ENCODE peak calls at places on chromosomes 4 and X, in six cellular contexts. S, I, G, T, N and W are unnamed samples.

GRCh38 chrX:4844376-4844775 is 1130.9 kb upstream of the PRKX start:
- DNase-seq in S (no peak), I (no peak), G (no peak), T (peak), N (no peak), W (peak)

GRCh38 chrX:135000516-135000915 is 9.7 kb downstream of the SMIM10 start:
- DNase-seq in S (no peak), I (no peak), G (no peak), T (peak), N (no peak), W (no peak)

GRCh38 chr4:169345207-169345788 is 74.5 kb upstream of the SH3RF1 start:
- DNase-seq in S (no peak), I (no peak), G (no peak), T (peak), N (peak), W (peak)

GRCh38 chrX:5965406-5965805 is 263.3 kb downstream of the NLGN4X start:
- DNase-seq in S (no peak), I (no peak), G (no peak), T (no peak), N (no peak), W (no peak)

GRCh38 chrX:46572295-46572936 is 1.1 kb upstream of the CHST7 start:
- DNase-seq in S (no peak), I (no peak), G (no peak), T (no peak), N (no peak), W (peak)

GRCh38 chr4:139522457-139522856 is 33.6 kb downstream of the SETD7 start:
- DNase-seq in S (no peak), I (no peak), G (no peak), T (no peak), N (no peak), W (no peak)

GRCh38 chrX:3461824-3462508 is 115.5 kb upstream of the MXRA5 start:
- DNase-seq in S (no peak), I (no peak), G (no peak), T (no peak), N (peak), W (no peak)

GRCh38 chr4:181030961-181031360 is 1212.2 kb upstream of the TENM3 start:
- DNase-seq in S (no peak), I (no peak), G (no peak), T (peak), N (peak), W (no peak)

GRCh38 chrX:47802589-47802988 is 34.1 kb upstream of the ZNF81 start:
- DNase-seq in S (no peak), I (no peak), G (no peak), T (peak), N (peak), W (peak)

GRCh38 chr4:153252122-153252521 is 47.9 kb downstream of the TRIM2 start:
- DNase-seq in S (no peak), I (no peak), G (no peak), T (no peak), N (no peak), W (no peak)

GRCh38 chr4:121554377-121554776 is 142.4 kb downstream of the ANXA5 start:
- DNase-seq in S (no peak), I (no peak), G (no peak), T (no peak), N (peak), W (no peak)

GRCh38 chrX:50988649-50989048 is 78.1 kb downstream of the BMP15 start:
- DNase-seq in S (no peak), I (no peak), G (no peak), T (peak), N (peak), W (peak)

GRCh38 chr4:72555377-72555831 is 13.6 kb downstream of the ADAMTS3 start:
- DNase-seq in S (no peak), I (no peak), G (no peak), T (no peak), N (no peak), W (no peak)

GRCh38 chrX:9598344-9598743 is 133.5 kb downstream of the TBL1X start:
- DNase-seq in S (no peak), I (no peak), G (no peak), T (no peak), N (no peak), W (no peak)

GRCh38 chr4:137263206-137263605 is 269.1 kb downstream of the PCDH18 start:
- DNase-seq in S (no peak), I (no peak), G (no peak), T (no peak), N (no peak), W (no peak)

GRCh38 chr4:137267024-137267423 is 265.3 kb downstream of the PCDH18 start:
- DNase-seq in S (no peak), I (no peak), G (no peak), T (peak), N (peak), W (peak)

DNA sequence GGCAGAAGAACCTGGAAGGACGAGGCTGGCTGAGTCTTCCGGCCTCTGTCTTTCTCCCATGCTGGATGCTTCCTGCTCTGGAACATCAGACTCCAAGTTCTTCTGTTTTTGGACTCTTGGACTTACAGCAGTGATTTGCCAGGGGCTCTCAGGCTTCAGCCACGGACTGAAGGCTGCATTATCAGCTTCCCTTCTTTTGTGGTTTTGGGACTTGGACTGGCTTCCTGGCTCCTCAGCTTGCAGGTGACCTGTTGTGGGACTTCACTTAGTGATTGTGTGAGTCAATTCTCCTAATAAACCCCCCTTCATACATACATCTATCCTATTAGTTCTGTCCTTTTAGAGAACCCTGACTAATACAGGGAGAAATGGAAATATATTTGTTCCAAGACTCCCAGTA is 265.8 kb downstream of the PCDH18 start:
- DNase-seq in S (no peak), I (no peak), G (no peak), T (peak), N (no peak), W (no peak)
- H3K4me3 ChIP-seq in S (no peak), I (no peak), G (no peak), T (no peak), N (no peak), W (no peak)

DNA sequence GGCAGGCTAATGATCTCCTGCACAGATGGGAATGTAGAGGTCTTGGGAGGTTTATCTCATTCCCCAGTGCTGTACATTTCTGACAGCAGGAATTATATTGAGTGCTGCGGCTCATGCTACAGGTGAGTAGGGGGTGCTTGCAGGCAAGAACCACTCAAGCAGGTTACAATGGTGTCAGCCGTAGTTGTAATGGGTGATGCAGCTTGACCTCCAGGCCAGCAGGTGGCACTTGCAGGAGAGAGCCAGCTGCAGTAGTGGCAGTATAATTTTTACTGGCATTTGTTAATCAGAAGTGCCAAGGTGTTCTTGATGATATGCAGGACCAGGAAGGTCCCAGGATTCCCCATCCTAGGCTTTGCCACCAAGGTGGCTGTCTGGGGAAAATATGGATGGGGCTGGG is 759.6 kb upstream of the NDST4 start:
- DNase-seq in S (no peak), I (no peak), G (no peak), T (no peak), N (no peak), W (no peak)
- TF ChIP-seq CTCF in S (no peak), I (no peak), G (no peak), T (peak), N (no peak), W (no peak)

GRCh38 chr4:38667005-38667771 is 3.2 kb downstream of the KLF3 start:
- DNase-seq in S (peak), I (peak), G (peak), T (peak), N (peak), W (peak)
- H3K4me3 ChIP-seq in S (peak), I (peak), G (peak), T (peak), N (peak), W (peak)

GRCh38 chr4:133484287-133484686 is 335.2 kb downstream of the PCDH10 start:
- DNase-seq in S (no peak), I (no peak), G (no peak), T (peak), N (no peak), W (no peak)

GRCh38 chr4:133483600-133484246 is 334.6 kb downstream of the PCDH10 start:
- DNase-seq in S (no peak), I (no peak), G (no peak), T (peak), N (no peak), W (peak)
- TF ChIP-seq CTCF in S (no peak), I (peak), G (no peak), T (peak), N (peak), W (peak)

GRCh38 chr4:144970597-144970996 is 127.4 kb downstream of the ANAPC10 start:
- DNase-seq in S (no peak), I (no peak), G (no peak), T (no peak), N (no peak), W (no peak)
- H3K4me3 ChIP-seq in S (no peak), I (no peak), G (no peak), T (no peak), N (no peak), W (no peak)

GRCh38 chr4:123244233-123244632 is 152.4 kb upstream of the SPRY1 start:
- DNase-seq in S (peak), I (no peak), G (no peak), T (no peak), N (no peak), W (peak)
- TF ChIP-seq CTCF in S (no peak), I (no peak), G (no peak), T (no peak), N (no peak), W (peak)

GRCh38 chrX:56762707-56763555 is 33.9 kb downstream of the NBDY start:
- DNase-seq in S (no peak), I (no peak), G (no peak), T (no peak), N (no peak), W (no peak)
- H3K4me3 ChIP-seq in S (peak), I (no peak), G (no peak), T (no peak), N (no peak), W (no peak)